ENCODE peak calls at places on chromosomes 2 and 18, in nine cellular contexts. V, C, X, M, P, J, N, I and L are unnamed samples.

GRCh38 chr2:45871025-45871424 is 219.6 kb downstream of the PRKCE start:
- DNase-seq in V (no peak), C (no peak), X (no peak), M (no peak), P (no peak), J (no peak), N (no peak), I (no peak), L (no peak)

GRCh38 chr18:47987456-47987735 is 56.9 kb upstream of the SMAD2 start:
- DNase-seq in V (no peak), C (no peak), X (no peak), M (no peak), P (no peak), J (no peak), N (no peak), I (no peak), L (no peak)

GRCh38 chr2:8656160-8656641 is 25.7 kb upstream of the ID2 start:
- DNase-seq in V (peak), C (no peak), X (no peak), M (no peak), P (peak), J (peak), N (no peak), I (peak), L (no peak)

GRCh38 chr2:101430161-101430560 is 42.9 kb upstream of the CREG2 start:
- DNase-seq in V (no peak), C (no peak), X (no peak), M (no peak), P (no peak), J (no peak), N (no peak), I (peak), L (no peak)

GRCh38 chr2:99804969-99805368 is 315.2 kb upstream of the REV1 start:
- DNase-seq in V (no peak), C (no peak), X (no peak), M (no peak), P (no peak), J (peak), N (no peak), I (no peak), L (no peak)

GRCh38 chr2:101684313-101684712 is 13.2 kb upstream of the MAP4K4 start:
- DNase-seq in V (no peak), C (no peak), X (no peak), M (no peak), P (no peak), J (no peak), N (no peak), I (no peak), L (no peak)

GRCh38 chr18:7696846-7697245 is 129.7 kb downstream of the PTPRM start:
- DNase-seq in V (no peak), C (no peak), X (no peak), M (no peak), P (no peak), J (no peak), N (no peak), I (no peak), L (no peak)

GRCh38 chr18:1914489-1914888 is 656.8 kb downstream of the METTL4 start:
- DNase-seq in V (no peak), C (no peak), X (no peak), M (no peak), P (peak), J (peak), N (peak), I (no peak), L (no peak)